ENCODE peak calls at places on chromosomes 2 and 18, in eight cellular contexts. L is HepG2, R is stomach, E is SK-N-SH, S is A549, U is H1, A is transverse colon, W is GM12878. Z is an unnamed sample. For H3K9me3, the result is how much of the 10 kb centered on the place peaks cover.

GRCh38 chr2:195660265-195660890 is 3.4 kb downstream of the SLC39A10 start:
- DNase-seq in L (peak), R (peak), E (peak), S (peak), U (peak), A (peak), W (no peak), Z (peak)

GRCh38 chr2:86337235-86338099 is at the start of gene REEP1:
- DNase-seq in L (no peak), R (peak), E (peak), S (peak), U (no peak), A (no peak), W (no peak), Z (no peak)

GRCh38 chr2:43831438-43832294 is 7.0 kb downstream of the ABCG5 start:
- DNase-seq in L (no peak), R (no peak), E (peak), S (no peak), U (no peak), A (no peak), W (no peak), Z (no peak)

GRCh38 chr2:203463176-203463797 is 71.8 kb downstream of the RAPH1 start:
- DNase-seq in L (no peak), R (no peak), E (peak), S (no peak), U (no peak), A (no peak), W (no peak), Z (no peak)

GRCh38 chr2:237432484-237433092 is 18.6 kb upstream of the COL6A3 start:
- DNase-seq in L (no peak), R (no peak), E (peak), S (peak), U (no peak), A (no peak), W (no peak), Z (no peak)

GRCh38 chr2:204625135-204625534 is 79.9 kb downstream of the PARD3B start:
- DNase-seq in L (no peak), R (no peak), E (peak), S (no peak), U (no peak), A (peak), W (no peak), Z (no peak)

GRCh38 chr2:10392951-10393647 is 55.0 kb downstream of the ODC1 start:
- DNase-seq in L (no peak), R (peak), E (peak), S (no peak), U (no peak), A (peak), W (no peak), Z (no peak)

GRCh38 chr18:38663682-38664081 is 1098.1 kb upstream of the CELF4 start:
- DNase-seq in L (no peak), R (no peak), E (no peak), S (no peak), U (no peak), A (no peak), W (no peak), Z (no peak)

GRCh38 chr2:235394278-235394828 is 99.5 kb upstream of the AGAP1 start:
- DNase-seq in L (peak), R (no peak), E (no peak), S (peak), U (no peak), A (no peak), W (no peak), Z (no peak)

GRCh38 chr18:34543356-34543755 is 166.7 kb upstream of the DTNA start:
- DNase-seq in L (peak), R (no peak), E (no peak), S (no peak), U (no peak), A (no peak), W (no peak), Z (no peak)

GRCh38 chr2:38722271-38723115 is 28.7 kb downstream of the SRSF7 start:
- DNase-seq in L (no peak), R (no peak), E (no peak), S (no peak), U (no peak), A (no peak), W (no peak), Z (no peak)

GRCh38 chr2:60499082-60499429 is 54.4 kb downstream of the BCL11A start:
- DNase-seq in L (no peak), R (no peak), E (no peak), S (no peak), U (no peak), A (no peak), W (no peak), Z (no peak)

GRCh38 chr2:160647967-160648685 is 154.5 kb upstream of the RBMS1 start:
- DNase-seq in L (no peak), R (no peak), E (no peak), S (no peak), U (no peak), A (no peak), W (no peak), Z (no peak)

GRCh38 chr2:171652411-171652775 is 34.9 kb upstream of the DYNC1I2 start:
- DNase-seq in L (no peak), R (no peak), E (no peak), S (no peak), U (no peak), A (no peak), W (no peak), Z (no peak)

GRCh38 chr18:69648486-69648885 is 247.8 kb downstream of the DOK6 start:
- DNase-seq in L (peak), R (no peak), E (no peak), S (no peak), U (no peak), A (no peak), W (no peak), Z (no peak)

GRCh38 chr2:96233880-96234316 is 25.3 kb upstream of the STARD7 start:
- DNase-seq in L (no peak), R (no peak), E (no peak), S (no peak), U (no peak), A (no peak), W (peak), Z (no peak)

GRCh38 chr2:207311316-207312005 is 145.7 kb upstream of the KLF7 start:
- DNase-seq in L (peak), R (peak), E (peak), S (peak), U (no peak), A (peak), W (no peak), Z (no peak)

GRCh38 chr2:151861171-151861570 is 33.0 kb upstream of the ARL5A start:
- DNase-seq in L (no peak), R (no peak), E (no peak), S (no peak), U (no peak), A (no peak), W (no peak), Z (no peak)

GRCh38 chr2:45588158-45588829 is 22.8 kb downstream of the SRBD1 start:
- DNase-seq in L (no peak), R (no peak), E (no peak), S (no peak), U (no peak), A (no peak), W (no peak), Z (no peak)

GRCh38 chr2:176493221-176493825 is 224.1 kb downstream of the MTX2 start:
- DNase-seq in L (no peak), R (no peak), E (no peak), S (no peak), U (no peak), A (no peak), W (no peak), Z (no peak)

DNA sequence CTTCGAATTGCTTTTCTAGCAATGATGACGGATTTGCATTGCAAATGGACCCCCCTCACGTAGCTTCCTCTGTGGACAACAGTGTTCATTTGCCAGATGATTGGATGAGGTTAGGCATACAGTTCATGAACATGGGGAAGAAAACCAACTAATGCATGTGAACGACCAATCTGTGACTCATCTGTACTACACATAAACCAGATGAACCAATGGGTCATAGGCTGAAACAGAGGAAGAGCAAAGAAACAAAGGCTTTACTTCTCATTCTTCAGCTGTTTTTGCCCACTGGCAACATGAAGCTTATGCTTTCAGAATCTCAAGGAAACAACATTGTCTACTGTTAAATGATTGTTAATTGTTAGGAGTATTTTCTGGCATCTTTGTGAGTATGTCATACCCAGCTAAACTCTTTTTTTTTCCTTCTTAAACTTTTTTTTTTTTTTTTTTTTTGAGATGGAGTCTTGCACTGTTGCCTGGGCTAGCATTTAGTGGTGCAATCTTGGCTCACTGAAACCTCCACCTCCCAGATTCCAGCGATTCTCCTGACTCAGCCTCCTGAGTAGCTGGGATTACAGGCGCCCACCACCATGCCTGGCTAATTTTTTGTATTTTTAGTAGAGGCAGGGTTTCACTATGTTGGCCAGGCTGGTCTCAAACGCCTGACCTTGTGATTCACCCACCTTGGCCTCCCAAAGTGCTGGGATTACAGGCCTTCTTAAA is 35.5 kb downstream of the EFEMP1 start:
- DNase-seq in L (no peak), R (no peak), E (no peak), S (peak), U (no peak), A (no peak), W (no peak), Z (no peak)
- TF ChIP-seq EP300 in L (no peak), R (no peak), E (no peak), S (no peak), U (no peak), A (no peak), W (no peak), Z (peak)

GRCh38 chr2:30702694-30703093 is 104.6 kb downstream of the CAPN13 start:
- DNase-seq in L (no peak), R (no peak), E (no peak), S (no peak), U (no peak), A (no peak), W (no peak), Z (no peak)
- H3K9me3 ChIP-seq in L (under half), R (under half), E (under half), S (under half), U (under half), A (under half), W (under half), Z (under half)

GRCh38 chr2:121087117-121087516 is 197.9 kb downstream of the TFCP2L1 start:
- DNase-seq in L (no peak), R (no peak), E (no peak), S (no peak), U (no peak), A (no peak), W (no peak), Z (no peak)

GRCh38 chr2:121090088-121090715 is 194.8 kb downstream of the TFCP2L1 start:
- DNase-seq in L (no peak), R (no peak), E (no peak), S (no peak), U (no peak), A (no peak), W (no peak), Z (no peak)

GRCh38 chr2:121089005-121089510 is 195.9 kb downstream of the TFCP2L1 start:
- DNase-seq in L (no peak), R (no peak), E (no peak), S (no peak), U (no peak), A (no peak), W (no peak), Z (no peak)

GRCh38 chr2:121086450-121086849 is 198.6 kb downstream of the TFCP2L1 start:
- DNase-seq in L (no peak), R (no peak), E (no peak), S (no peak), U (no peak), A (no peak), W (no peak), Z (no peak)

DNA sequence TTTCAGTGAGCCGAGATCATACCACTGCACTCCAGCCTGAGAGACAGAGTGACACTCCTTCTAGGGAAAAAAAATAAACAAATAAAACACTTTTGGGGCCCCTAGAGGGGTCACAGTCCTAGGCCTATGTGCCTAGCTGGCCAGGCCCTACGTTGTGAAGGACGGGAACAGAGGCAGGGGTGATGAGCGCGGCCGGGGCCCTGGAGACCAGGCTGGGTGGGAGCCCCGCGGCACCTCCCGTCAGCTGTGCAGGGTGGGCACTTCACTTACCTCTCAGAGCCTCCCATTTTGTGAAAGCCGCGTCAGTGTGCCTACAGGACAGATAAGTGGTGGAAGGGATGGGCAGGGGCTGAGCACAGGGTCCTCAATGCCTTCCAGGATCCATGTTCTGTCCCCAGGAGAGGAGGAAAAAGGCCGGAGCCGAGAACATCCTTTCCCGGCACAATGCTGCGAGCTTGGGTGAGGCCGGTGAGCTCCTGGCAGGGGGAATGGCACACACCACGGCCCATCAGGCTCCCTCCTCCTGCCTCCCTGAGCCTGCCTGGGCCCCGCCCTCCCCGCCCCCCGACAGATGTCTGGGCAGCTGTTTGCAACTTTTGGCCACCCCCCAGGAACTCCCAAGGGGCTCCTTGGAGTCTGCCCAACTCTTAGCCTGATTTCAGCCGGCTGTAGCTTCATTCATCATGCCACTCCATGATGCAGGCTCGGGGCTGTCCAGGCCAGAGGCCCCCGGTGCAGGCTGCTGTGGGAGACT is 196.6 kb downstream of the TFCP2L1 start:
- DNase-seq in L (no peak), R (no peak), E (no peak), S (no peak), U (no peak), A (no peak), W (no peak), Z (no peak)
- H3K27ac ChIP-seq in L (no peak), R (no peak), E (no peak), S (no peak), U (no peak), A (no peak), W (no peak), Z (no peak)

GRCh38 chr2:162917626-162918025 is 79.1 kb upstream of the KCNH7 start:
- DNase-seq in L (no peak), R (no peak), E (no peak), S (no peak), U (no peak), A (no peak), W (no peak), Z (no peak)

GRCh38 chr2:162912787-162913186 is 74.2 kb upstream of the KCNH7 start:
- DNase-seq in L (no peak), R (no peak), E (no peak), S (no peak), U (no peak), A (no peak), W (no peak), Z (no peak)

GRCh38 chr2:162916286-162916801 is 77.8 kb upstream of the KCNH7 start:
- DNase-seq in L (no peak), R (no peak), E (no peak), S (no peak), U (no peak), A (no peak), W (no peak), Z (no peak)

GRCh38 chr2:162915858-162916257 is 77.3 kb upstream of the KCNH7 start:
- DNase-seq in L (no peak), R (no peak), E (no peak), S (no peak), U (no peak), A (no peak), W (no peak), Z (no peak)

DNA sequence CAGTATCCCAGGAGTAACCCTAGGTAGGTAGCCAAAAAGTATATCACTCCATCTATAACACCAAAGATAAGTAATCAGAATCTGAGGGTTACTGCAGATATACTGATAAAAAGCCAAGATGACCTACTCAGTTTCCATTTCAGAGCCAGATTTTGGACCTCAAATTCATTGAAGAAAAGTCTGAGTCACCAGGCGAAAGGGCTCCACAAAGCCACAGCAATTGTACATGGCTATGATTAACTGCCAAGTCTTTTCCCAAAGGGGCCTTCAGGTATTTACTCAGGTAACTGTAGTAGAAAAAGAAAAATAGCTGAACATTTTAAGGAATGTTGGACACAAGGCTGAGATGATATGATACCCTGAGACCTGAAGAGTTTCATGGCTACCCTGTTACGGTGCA is 75.6 kb upstream of the KCNH7 start:
- DNase-seq in L (no peak), R (no peak), E (no peak), S (no peak), U (no peak), A (no peak), W (no peak), Z (no peak)
- TF ChIP-seq EP300 in L (no peak), R (no peak), E (no peak), S (no peak), U (no peak), A (no peak), W (no peak), Z (no peak)

GRCh38 chr18:72460210-72460680 is 83.9 kb downstream of the CBLN2 start:
- DNase-seq in L (no peak), R (no peak), E (no peak), S (no peak), U (no peak), A (no peak), W (no peak), Z (no peak)

GRCh38 chr18:72452328-72452727 is 91.8 kb downstream of the CBLN2 start:
- DNase-seq in L (no peak), R (no peak), E (no peak), S (no peak), U (no peak), A (no peak), W (no peak), Z (no peak)

GRCh38 chr18:72456802-72457201 is 87.3 kb downstream of the CBLN2 start:
- DNase-seq in L (no peak), R (no peak), E (no peak), S (no peak), U (no peak), A (no peak), W (no peak), Z (no peak)

GRCh38 chr18:72458256-72458655 is 85.9 kb downstream of the CBLN2 start:
- DNase-seq in L (no peak), R (no peak), E (no peak), S (no peak), U (no peak), A (no peak), W (no peak), Z (no peak)
- H3K9me3 ChIP-seq in L (under half), R (under half), E (under half), S (under half), U (half or more), A (under half), W (under half), Z (under half)

DNA sequence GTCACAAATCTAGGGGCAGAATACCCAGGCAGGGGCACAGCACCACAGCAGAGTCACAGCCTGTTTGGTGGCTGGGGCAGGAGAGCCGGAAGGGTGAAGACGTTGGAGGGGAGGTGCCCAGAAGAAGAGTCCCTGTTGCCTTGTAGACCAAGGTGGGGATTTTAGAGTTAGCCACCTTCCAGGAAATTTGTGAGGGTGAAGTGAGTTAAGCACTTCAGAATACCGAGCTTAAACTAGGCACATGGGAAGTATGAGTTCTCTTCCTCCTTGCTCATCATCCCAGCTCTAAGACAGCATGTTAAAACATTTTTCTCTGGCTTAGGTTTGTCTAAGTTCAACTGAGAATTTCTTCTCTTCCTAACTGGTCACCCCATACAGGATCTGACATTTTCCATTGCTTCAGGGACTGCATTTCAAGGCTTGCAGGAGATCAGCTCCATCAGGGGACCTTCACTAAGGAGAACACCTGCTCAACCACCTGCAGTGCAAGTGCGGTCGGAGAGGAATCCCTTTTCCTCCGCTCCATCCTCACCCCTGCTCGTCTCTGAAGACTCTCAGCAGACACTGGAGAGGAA is 26.5 kb upstream of the PHLPP1 start:
- DNase-seq in L (no peak), R (no peak), E (no peak), S (no peak), U (no peak), A (no peak), W (no peak), Z (no peak)
- H3K27ac ChIP-seq in L (no peak), R (no peak), E (no peak), S (no peak), U (no peak), A (no peak), W (no peak), Z (no peak)

GRCh38 chr2:144999040-144999875 is 479.3 kb upstream of the ZEB2 start:
- DNase-seq in L (no peak), R (no peak), E (no peak), S (no peak), U (no peak), A (no peak), W (no peak), Z (no peak)
- TF ChIP-seq EP300 in L (no peak), R (no peak), E (no peak), S (no peak), U (no peak), A (no peak), W (no peak), Z (peak)

DNA sequence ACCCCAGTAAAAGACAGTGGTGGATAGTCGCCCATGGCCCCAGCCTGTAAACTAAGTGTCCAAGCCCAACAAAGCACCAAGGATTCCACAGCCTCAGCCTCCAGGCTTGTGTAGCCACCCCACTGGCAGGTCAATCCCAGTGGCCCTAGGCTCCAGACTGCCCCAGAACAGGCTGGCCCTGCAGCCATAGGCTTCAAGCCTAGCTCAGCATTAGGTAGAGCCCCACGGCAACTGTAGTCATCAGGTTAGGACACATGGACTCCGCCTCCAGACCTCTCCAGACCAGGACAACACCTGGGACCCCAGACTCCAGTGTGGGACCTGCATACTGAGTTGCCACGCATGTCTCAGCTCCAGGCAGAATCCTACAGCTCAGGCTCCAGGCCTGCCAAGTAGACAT is 1590.6 kb upstream of the DDX18 start:
- DNase-seq in L (no peak), R (no peak), E (no peak), S (no peak), U (no peak), A (no peak), W (no peak), Z (no peak)
- H3K9me3 ChIP-seq in L (half or more), R (under half), E (under half), S (under half), U (under half), A (under half), W (under half), Z (under half)

GRCh38 chr18:80006726-80007125 is 18.4 kb upstream of the TXNL4A start:
- DNase-seq in L (no peak), R (no peak), E (no peak), S (no peak), U (no peak), A (no peak), W (no peak), Z (no peak)

GRCh38 chr18:80004600-80005342 is 16.4 kb upstream of the TXNL4A start:
- DNase-seq in L (no peak), R (no peak), E (no peak), S (no peak), U (no peak), A (no peak), W (no peak), Z (no peak)

GRCh38 chr18:80009661-80010550 is 21.5 kb upstream of the TXNL4A start:
- DNase-seq in L (no peak), R (peak), E (no peak), S (peak), U (no peak), A (peak), W (no peak), Z (no peak)

GRCh38 chr18:80012714-80013113 is 21.5 kb upstream of the RBFA start:
- DNase-seq in L (no peak), R (no peak), E (no peak), S (no peak), U (no peak), A (no peak), W (no peak), Z (no peak)

GRCh38 chr18:80010551-80010906 is 22.2 kb upstream of the TXNL4A start:
- DNase-seq in L (no peak), R (no peak), E (no peak), S (no peak), U (no peak), A (no peak), W (no peak), Z (no peak)
- H3K27ac ChIP-seq in L (no peak), R (no peak), E (peak), S (no peak), U (no peak), A (peak), W (no peak), Z (no peak)

Z was measured in tibial nerve.